ENCODE peak calls at places on chromosomes 13 and 19, in nine cellular contexts. L is Peyer's patch, V is lower lobe of right lung, R is aorta, C is GM23248, A is endodermal cell, I is brain microvascular endothelial cell, E is WTC11, J is progenitor cell of endocrine pancreas. H is an unnamed sample.

GRCh38 chr19:1154731-1155351 is 19.2 kb downstream of the SBNO2 start:
- DNase-seq in J (no peak), C (peak), I (peak), L (peak), E (no peak), A (no peak), R (peak), V (peak), H (peak)

GRCh38 chr19:45901432-45901903 is 945 bp downstream of the MYPOP start:
- DNase-seq in R (peak), C (peak), J (no peak), A (peak), L (peak), E (peak), V (peak), I (no peak), H (no peak)

GRCh38 chr13:94093652-94094310 is 385.7 kb downstream of the DCT start:
- DNase-seq in C (peak), A (no peak), V (no peak), I (no peak), E (no peak), R (no peak), L (no peak), J (no peak), H (no peak)

GRCh38 chr19:28505134-28505533 is 707.8 kb downstream of the UQCRFS1 start:
- DNase-seq in L (no peak), J (no peak), I (no peak), A (no peak), E (no peak), R (no peak), V (no peak), C (no peak), H (no peak)

GRCh38 chr13:101736551-101736950 is 284.1 kb downstream of the ITGBL1 start:
- DNase-seq in E (no peak), I (no peak), C (no peak), R (no peak), V (no peak), A (no peak), L (no peak), J (no peak), H (no peak)

GRCh38 chr19:44576843-44577565 is 36.4 kb upstream of the IGSF23 start:
- DNase-seq in I (peak), V (peak), E (peak), R (no peak), J (no peak), L (peak), C (peak), A (peak), H (no peak)

GRCh38 chr13:66926200-66926850 is 303.8 kb downstream of the PCDH9 start:
- DNase-seq in A (no peak), R (no peak), I (no peak), L (no peak), J (no peak), C (no peak), E (no peak), V (no peak), H (no peak)

GRCh38 chr13:106113796-106114195 is 421.7 kb downstream of the EFNB2 start:
- DNase-seq in V (no peak), I (no peak), C (peak), E (no peak), J (no peak), A (no peak), R (no peak), L (no peak), H (no peak)

GRCh38 chr19:54096642-54097106 is 3.9 kb downstream of the OSCAR start:
- DNase-seq in L (peak), A (peak), I (no peak), R (peak), V (no peak), E (peak), J (no peak), C (peak), H (peak)

GRCh38 chr13:111947026-111947810 is 119.7 kb upstream of the SOX1 start:
- DNase-seq in L (no peak), I (no peak), R (no peak), C (no peak), J (no peak), E (no peak), A (no peak), V (no peak), H (no peak)

GRCh38 chr19:35213678-35214632 is 14.6 kb downstream of the FAM187B start:
- DNase-seq in A (peak), J (no peak), C (peak), V (peak), L (peak), I (peak), E (no peak), R (peak), H (peak)

GRCh38 chr13:61563645-61564044 is 148.0 kb upstream of the PCDH20 start:
- DNase-seq in A (no peak), V (no peak), J (no peak), I (no peak), C (no peak), R (no peak), E (no peak), L (no peak), H (no peak)

GRCh38 chr13:22278336-22278929 is 607.6 kb downstream of the FGF9 start:
- DNase-seq in C (peak), R (no peak), E (peak), L (peak), J (peak), I (no peak), A (peak), V (no peak), H (no peak)

GRCh38 chr19:42131149-42132029 is 857 bp downstream of the POU2F2 start:
- DNase-seq in R (no peak), J (no peak), L (no peak), I (no peak), E (no peak), C (no peak), A (no peak), V (no peak), H (no peak)

GRCh38 chr13:19805765-19806164 is 23.0 kb upstream of the PSPC1 start:
- DNase-seq in L (no peak), J (no peak), C (no peak), E (no peak), I (no peak), R (no peak), V (no peak), A (no peak), H (no peak)

GRCh38 chr19:12726988-12727316 is 3.2 kb upstream of the TNPO2 start:
- DNase-seq in L (no peak), A (peak), E (no peak), R (no peak), I (no peak), C (no peak), V (no peak), J (no peak), H (no peak)

GRCh38 chr19:35031072-35031881 is 1.0 kb downstream of the SCN1B start:
- DNase-seq in R (no peak), I (no peak), J (no peak), V (no peak), A (peak), L (no peak), E (peak), C (peak), H (no peak)

GRCh38 chr13:40591091-40591490 is 75.3 kb downstream of the FOXO1 start:
- DNase-seq in C (no peak), L (no peak), J (no peak), A (no peak), V (no peak), R (no peak), I (no peak), E (no peak), H (no peak)

GRCh38 chr13:107289540-107289939 is 721.6 kb upstream of the ARGLU1 start:
- DNase-seq in A (no peak), C (peak), V (no peak), I (no peak), E (no peak), J (no peak), R (no peak), L (no peak), H (no peak)

H was measured in foreskin keratinocyte.